ENCODE peak calls at places on chromosomes 6 and 20, in five cellular contexts. I is H7; S is central memory CD4-positive, alpha-beta T cell; Q is sciatic nerve; D is AG08396. L is an unnamed sample.

GRCh38 chr6:170371091-170371490 is 64.5 kb downstream of the FAM120B start:
- DNase-seq in D (no peak), I (no peak), Q (no peak), S (no peak), L (no peak)

GRCh38 chr20:45407067-45407745 is 883 bp upstream of the DBNDD2 start:
- DNase-seq in Q (peak), I (peak), D (peak), S (no peak), L (no peak)

GRCh38 chr20:16947346-16947943 is 199.3 kb downstream of the OTOR start:
- DNase-seq in D (no peak), S (no peak), Q (no peak), I (no peak), L (no peak)

GRCh38 chr20:36607586-36608387 is 2.2 kb downstream of the RAB5IF start:
- DNase-seq in D (no peak), S (no peak), I (no peak), Q (no peak), L (no peak)

GRCh38 chr20:14959506-14960493 is 622.4 kb upstream of the FLRT3 start:
- DNase-seq in I (no peak), S (no peak), Q (no peak), D (no peak), L (peak)

GRCh38 chr6:3943373-3943772 is 94.2 kb downstream of the FAM50B start:
- DNase-seq in D (no peak), I (no peak), S (no peak), Q (no peak), L (no peak)

GRCh38 chr20:37838769-37839431 is 64.0 kb upstream of the VSTM2L start:
- DNase-seq in S (no peak), D (no peak), Q (no peak), I (no peak), L (no peak)

GRCh38 chr20:39289831-39290230 is 327.7 kb downstream of the DHX35 start:
- DNase-seq in D (no peak), Q (no peak), I (no peak), S (no peak), L (no peak)

GRCh38 chr6:167937301-167937700 is 60.2 kb upstream of the KIF25 start:
- DNase-seq in I (no peak), S (no peak), D (no peak), Q (no peak), L (no peak)

GRCh38 chr20:48738399-48739304 is 89.1 kb downstream of the PREX1 start:
- DNase-seq in S (no peak), D (no peak), Q (no peak), I (no peak), L (no peak)

GRCh38 chr6:153436346-153436745 is 305.3 kb upstream of the RGS17 start:
- DNase-seq in I (no peak), Q (no peak), D (no peak), S (no peak), L (no peak)

GRCh38 chr6:90977513-90977912 is 390.6 kb upstream of the MAP3K7 start:
- DNase-seq in Q (no peak), I (no peak), S (no peak), D (no peak), L (no peak)

GRCh38 chr6:43311681-43312080 is 3.1 kb upstream of the CRIP3 start:
- DNase-seq in Q (no peak), I (no peak), S (no peak), D (no peak), L (no peak)

L was measured in Jurkat, Clone E6-1.